ENCODE peak calls at places on chromosomes 7 and 10, in four cellular contexts. One of them, this sample, is unnamed.
A peak's percentile ranks its signal among the peaks of the same experiment; 100 is the strongest.

GRCh38 chr7:261341-262250 is 28.4 kb upstream of the FOXL3 start:
- DNase-seq in IMR-90: no peak
- DNase-seq in mesendoderm: no peak
- DNase-seq in H1: no peak
- DNase-seq in this sample: no peak

GRCh38 chr7:1693419-1693990 is 23.4 kb downstream of the ELFN1 start:
- DNase-seq in H1: peak; percentile 53
- DNase-seq in IMR-90: no peak
- DNase-seq in mesendoderm: no peak
- DNase-seq in this sample: peak; percentile 31

GRCh38 chr10:74988787-74989574 is 122.5 kb upstream of the SAMD8 start:
- DNase-seq in H1: no peak
- DNase-seq in IMR-90: no peak
- DNase-seq in mesendoderm: no peak
- DNase-seq in this sample: no peak

GRCh38 chr10:53402594-53402993 is 630.0 kb upstream of the MBL2 start:
- DNase-seq in H1: no peak
- DNase-seq in mesendoderm: no peak
- DNase-seq in IMR-90: no peak
- DNase-seq in this sample: no peak

GRCh38 chr10:114899982-114900381 is 38.0 kb upstream of the TRUB1 start:
- DNase-seq in H1: no peak
- DNase-seq in mesendoderm: no peak
- DNase-seq in IMR-90: no peak
- DNase-seq in this sample: no peak

GRCh38 chr7:75985518-75986146 is 8.8 kb downstream of the TMEM120A start:
- DNase-seq in H1: no peak
- DNase-seq in mesendoderm: no peak
- DNase-seq in IMR-90: no peak
- DNase-seq in this sample: no peak

GRCh38 chr10:131907679-131908078 is 6.9 kb downstream of the PPP2R2D start:
- DNase-seq in IMR-90: no peak
- DNase-seq in H1: no peak
- DNase-seq in mesendoderm: no peak
- DNase-seq in this sample: no peak

GRCh38 chr10:69473304-69473985 is 22.2 kb downstream of the TSPAN15 start:
- DNase-seq in H1: no peak
- DNase-seq in IMR-90: no peak
- DNase-seq in mesendoderm: no peak
- DNase-seq in this sample: no peak

GRCh38 chr10:104077282-104078151 is 8.2 kb downstream of the COL17A1 start:
- DNase-seq in mesendoderm: peak; percentile 46
- DNase-seq in IMR-90: no peak
- DNase-seq in H1: peak; percentile 50
- DNase-seq in this sample: peak; percentile 63

GRCh38 chr7:129176853-129177369 is 11.5 kb upstream of the SMO start:
- DNase-seq in IMR-90: no peak
- DNase-seq in H1: no peak
- DNase-seq in mesendoderm: no peak
- DNase-seq in this sample: no peak

GRCh38 chr10:124071141-124071540 is 22.3 kb downstream of the CHST15 start:
- DNase-seq in H1: no peak
- DNase-seq in mesendoderm: no peak
- DNase-seq in IMR-90: no peak
- DNase-seq in this sample: no peak

GRCh38 chr7:77684030-77684429 is 12.2 kb upstream of the RSBN1L start:
- DNase-seq in mesendoderm: peak; percentile 93
- DNase-seq in H1: peak; percentile 35
- DNase-seq in IMR-90: peak; percentile 70
- DNase-seq in this sample: peak; percentile 79

GRCh38 chr7:129074994-129075393 is 20.1 kb upstream of the TNPO3 start:
- DNase-seq in H1: no peak
- DNase-seq in mesendoderm: no peak
- DNase-seq in IMR-90: no peak
- DNase-seq in this sample: no peak

GRCh38 chr10:30812018-30812851 is 182.7 kb upstream of the LYZL2 start:
- DNase-seq in H1: no peak
- DNase-seq in mesendoderm: no peak
- DNase-seq in IMR-90: peak; percentile 95
- DNase-seq in this sample: no peak

GRCh38 chr10:96910488-96911395 is 78.6 kb downstream of the LCOR start:
- DNase-seq in H1: no peak
- DNase-seq in IMR-90: peak; percentile 35
- DNase-seq in mesendoderm: peak; percentile 60
- DNase-seq in this sample: no peak

GRCh38 chr10:69406302-69406811 is 10.4 kb downstream of the TACR2 start:
- DNase-seq in IMR-90: no peak
- DNase-seq in mesendoderm: peak; percentile 58
- DNase-seq in H1: peak; percentile 57
- DNase-seq in this sample: peak; percentile 67

GRCh38 chr7:155941688-155942087 is 129.4 kb upstream of the SHH start:
- DNase-seq in IMR-90: no peak
- DNase-seq in H1: no peak
- DNase-seq in mesendoderm: no peak
- DNase-seq in this sample: no peak

GRCh38 chr10:114634607-114634974 is 23.5 kb downstream of the ABLIM1 start:
- DNase-seq in mesendoderm: peak; percentile 81
- DNase-seq in H1: no peak
- DNase-seq in IMR-90: peak; percentile 93
- DNase-seq in this sample: no peak

GRCh38 chr7:2116903-2117680 is 115.7 kb downstream of the MAD1L1 start:
- DNase-seq in H1: no peak
- DNase-seq in IMR-90: peak; percentile 34
- DNase-seq in mesendoderm: no peak
- DNase-seq in this sample: no peak

GRCh38 chr7:144526912-144527610 is 123.6 kb upstream of the NOBOX start:
- DNase-seq in mesendoderm: no peak
- DNase-seq in IMR-90: no peak
- DNase-seq in H1: no peak
- DNase-seq in this sample: no peak

GRCh38 chr10:110492069-110492782 is 5.5 kb upstream of the DUSP5 start:
- DNase-seq in mesendoderm: no peak
- DNase-seq in H1: no peak
- DNase-seq in IMR-90: no peak
- DNase-seq in this sample: no peak

GRCh38 chr7:85191383-85191782 is 4.5 kb upstream of the SEMA3D start:
- DNase-seq in H1: no peak
- DNase-seq in IMR-90: peak; percentile 13
- DNase-seq in mesendoderm: peak; percentile 23
- DNase-seq in this sample: no peak

GRCh38 chr10:123147635-123148413 is at the start of gene HMX2:
- DNase-seq in H1: peak; percentile 91
- DNase-seq in IMR-90: no peak
- DNase-seq in mesendoderm: peak; percentile 60
- DNase-seq in this sample: peak; percentile 83

GRCh38 chr7:139613971-139614411 is 90.5 kb downstream of the CLEC2L start:
- DNase-seq in mesendoderm: no peak
- DNase-seq in H1: peak; percentile 54
- DNase-seq in IMR-90: no peak
- DNase-seq in this sample: peak; percentile 56

GRCh38 chr10:23981520-23982309 is 227.2 kb upstream of the KIAA1217 start:
- DNase-seq in IMR-90: no peak
- DNase-seq in H1: no peak
- DNase-seq in mesendoderm: peak; percentile 8
- DNase-seq in this sample: no peak

GRCh38 chr10:17802350-17802749 is 6.8 kb upstream of the MRC1 start:
- DNase-seq in mesendoderm: no peak
- DNase-seq in IMR-90: no peak
- DNase-seq in H1: no peak
- DNase-seq in this sample: no peak

GRCh38 chr7:37333075-37333474 is 115.6 kb downstream of the ELMO1 start:
- DNase-seq in mesendoderm: no peak
- DNase-seq in H1: no peak
- DNase-seq in IMR-90: no peak
- DNase-seq in this sample: no peak

GRCh38 chr10:4195214-4195613 is 410.2 kb upstream of the KLF6 start:
- DNase-seq in H1: no peak
- DNase-seq in mesendoderm: no peak
- DNase-seq in IMR-90: peak; percentile 77
- DNase-seq in this sample: no peak

GRCh38 chr10:17950726-17951125 is 992 bp upstream of the SLC39A12 start:
- DNase-seq in H1: no peak
- DNase-seq in mesendoderm: no peak
- DNase-seq in IMR-90: no peak
- DNase-seq in this sample: no peak

GRCh38 chr7:93923291-93923690 is 1.8 kb downstream of the GNG11 start:
- DNase-seq in IMR-90: no peak
- DNase-seq in mesendoderm: no peak
- DNase-seq in H1: no peak
- DNase-seq in this sample: no peak

GRCh38 chr10:88536437-88536836 is 46.7 kb downstream of the RNLS start:
- DNase-seq in IMR-90: no peak
- DNase-seq in mesendoderm: no peak
- DNase-seq in H1: no peak
- DNase-seq in this sample: no peak
- H3K56ac ChIP-seq in IMR-90: no peak overlapping the region
- H3K56ac ChIP-seq in mesendoderm: no peak overlapping the region
- H3K56ac ChIP-seq in H1: no peak overlapping the region
- H3K56ac ChIP-seq in this sample: no peak overlapping the region

DNA sequence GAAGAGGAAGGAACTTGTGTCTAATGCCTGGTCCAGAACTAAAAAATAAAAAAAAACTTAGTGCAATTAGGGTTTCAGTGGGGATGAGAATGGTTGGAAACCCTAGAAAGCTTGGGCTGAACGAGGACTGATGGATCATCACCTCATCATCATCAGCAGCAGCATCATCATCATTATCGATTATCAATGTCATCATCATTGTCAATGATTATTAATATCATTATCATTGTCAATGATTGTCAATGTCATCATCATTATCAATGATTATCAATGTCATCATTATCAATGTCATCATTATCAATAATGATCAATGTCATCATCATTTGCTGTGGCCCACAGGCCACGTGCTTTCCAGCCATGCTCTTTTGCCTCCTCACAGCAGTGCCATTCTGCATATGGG is 952.0 kb upstream of the ZNF722 start:
- DNase-seq in H1: no peak
- DNase-seq in IMR-90: no peak
- DNase-seq in mesendoderm: no peak
- DNase-seq in this sample: no peak
- H3K56ac ChIP-seq in H1: no peak overlapping the region
- H3K56ac ChIP-seq in IMR-90: no peak overlapping the region
- H3K56ac ChIP-seq in mesendoderm: no peak overlapping the region
- H3K56ac ChIP-seq in this sample: no peak overlapping the region

DNA sequence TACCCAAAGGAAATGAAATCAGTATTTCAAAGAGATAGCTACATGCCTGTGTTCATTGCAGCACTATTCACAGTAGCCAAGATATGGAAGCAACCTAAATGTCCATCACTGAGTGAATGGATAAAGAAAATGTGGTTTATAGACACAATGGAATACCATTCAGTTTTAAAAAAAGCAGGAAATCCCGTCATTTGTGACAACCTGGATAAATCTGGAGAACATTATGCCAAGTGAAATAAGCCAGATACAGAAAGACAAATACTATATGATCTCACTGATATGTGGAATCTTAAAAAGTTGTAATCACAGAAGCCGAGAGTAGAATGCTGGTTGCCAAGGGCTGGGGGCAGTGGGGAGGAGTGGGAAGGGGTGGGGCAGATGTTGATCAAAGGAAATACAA is 235.8 kb upstream of the IGFBP3 start:
- DNase-seq in IMR-90: no peak
- DNase-seq in mesendoderm: no peak
- DNase-seq in H1: no peak
- DNase-seq in this sample: no peak
- H3K56ac ChIP-seq in IMR-90: no peak overlapping the region
- H3K56ac ChIP-seq in mesendoderm: no peak overlapping the region
- H3K56ac ChIP-seq in H1: no peak overlapping the region
- H3K56ac ChIP-seq in this sample: no peak overlapping the region

GRCh38 chr7:131548371-131548770 is 8.1 kb downstream of the PODXL start:
- DNase-seq in IMR-90: no peak
- DNase-seq in mesendoderm: no peak
- DNase-seq in H1: no peak
- DNase-seq in this sample: no peak
- H3K56ac ChIP-seq in IMR-90: no peak overlapping the region
- H3K56ac ChIP-seq in mesendoderm: no peak overlapping the region
- H3K56ac ChIP-seq in H1: no peak overlapping the region
- H3K56ac ChIP-seq in this sample: no peak overlapping the region

GRCh38 chr10:12768156-12768731 is 233.3 kb downstream of the CCDC3 start:
- DNase-seq in IMR-90: peak; percentile 60
- DNase-seq in H1: peak; percentile 50
- DNase-seq in mesendoderm: peak; percentile 54
- DNase-seq in this sample: no peak
- H3K56ac ChIP-seq in IMR-90: no peak overlapping the region
- H3K56ac ChIP-seq in H1: no peak overlapping the region
- H3K56ac ChIP-seq in mesendoderm: no peak overlapping the region
- H3K56ac ChIP-seq in this sample: no peak overlapping the region

DNA sequence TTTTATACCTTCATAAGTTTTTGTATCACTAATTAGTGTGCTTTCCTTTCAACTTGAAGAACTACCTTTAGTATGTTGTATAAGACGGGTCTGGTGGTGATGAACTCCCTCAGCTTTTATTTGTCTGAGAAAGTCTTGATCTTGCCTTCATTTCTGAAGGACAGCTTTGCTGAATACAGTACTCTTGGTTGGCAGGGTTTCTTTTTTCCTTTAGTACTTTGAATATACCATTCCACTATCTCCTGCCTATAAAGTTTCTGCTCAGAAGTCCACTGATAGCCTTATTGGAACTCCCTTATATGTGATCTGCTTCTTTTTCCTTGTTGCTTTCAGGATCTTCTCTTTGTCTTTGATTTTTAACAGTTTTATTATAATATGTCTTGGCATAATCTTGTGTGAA is 230.9 kb downstream of the HPSE2 start:
- DNase-seq in IMR-90: no peak
- DNase-seq in mesendoderm: no peak
- DNase-seq in H1: no peak
- DNase-seq in this sample: no peak
- H3K56ac ChIP-seq in IMR-90: no peak overlapping the region
- H3K56ac ChIP-seq in mesendoderm: no peak overlapping the region
- H3K56ac ChIP-seq in H1: no peak overlapping the region
- H3K56ac ChIP-seq in this sample: no peak overlapping the region